ENCODE peak calls at places on chromosomes 5 and 9, in eight cellular contexts. One of them, this sample, is unnamed.

GRCh38 chr5:107154598-107154997 is 516.1 kb downstream of the EFNA5 start:
- DNase-seq in H4: no peak
- DNase-seq in foreskin fibroblast: no peak
- DNase-seq in T1000: no peak
- DNase-seq in GM04503: no peak
- DNase-seq in GM19239: no peak
- DNase-seq in posterior cingulate gyrus: peak
- DNase-seq in NCI-H1436: no peak
- DNase-seq in this sample: no peak

GRCh38 chr9:109401169-109401989 is 80.5 kb upstream of the EPB41L4B start:
- DNase-seq in foreskin fibroblast: no peak
- DNase-seq in GM04503: no peak
- DNase-seq in GM19239: peak
- DNase-seq in T1000: no peak
- DNase-seq in posterior cingulate gyrus: peak
- DNase-seq in H4: peak
- DNase-seq in NCI-H1436: peak
- DNase-seq in this sample: peak

GRCh38 chr5:16064135-16064893 is 115.3 kb downstream of the MARCHF11 start:
- DNase-seq in T1000: no peak
- DNase-seq in foreskin fibroblast: no peak
- DNase-seq in H4: no peak
- DNase-seq in GM19239: no peak
- DNase-seq in GM04503: no peak
- DNase-seq in NCI-H1436: no peak
- DNase-seq in posterior cingulate gyrus: no peak
- DNase-seq in this sample: no peak

GRCh38 chr9:88476491-88477271 is 58.3 kb upstream of the NXNL2 start:
- DNase-seq in GM19239: no peak
- DNase-seq in posterior cingulate gyrus: no peak
- DNase-seq in NCI-H1436: peak
- DNase-seq in H4: peak
- DNase-seq in T1000: peak
- DNase-seq in foreskin fibroblast: peak
- DNase-seq in GM04503: peak
- DNase-seq in this sample: no peak

GRCh38 chr5:143979044-143979690 is 167.2 kb downstream of the HMHB1 start:
- DNase-seq in GM19239: no peak
- DNase-seq in posterior cingulate gyrus: no peak
- DNase-seq in NCI-H1436: no peak
- DNase-seq in H4: no peak
- DNase-seq in GM04503: no peak
- DNase-seq in T1000: no peak
- DNase-seq in foreskin fibroblast: no peak
- DNase-seq in this sample: no peak

GRCh38 chr5:103589416-103590175 is 27.0 kb upstream of the NUDT12 start:
- DNase-seq in NCI-H1436: no peak
- DNase-seq in foreskin fibroblast: no peak
- DNase-seq in H4: no peak
- DNase-seq in T1000: no peak
- DNase-seq in posterior cingulate gyrus: no peak
- DNase-seq in GM19239: no peak
- DNase-seq in GM04503: no peak
- DNase-seq in this sample: no peak

GRCh38 chr9:37953775-37954437 is 50.0 kb upstream of the SLC25A51 start:
- DNase-seq in GM04503: peak
- DNase-seq in NCI-H1436: no peak
- DNase-seq in H4: peak
- DNase-seq in T1000: peak
- DNase-seq in foreskin fibroblast: peak
- DNase-seq in posterior cingulate gyrus: no peak
- DNase-seq in GM19239: peak
- DNase-seq in this sample: peak

GRCh38 chr9:34086889-34087288 is 38.2 kb upstream of the UBAP2 start:
- DNase-seq in GM04503: no peak
- DNase-seq in NCI-H1436: no peak
- DNase-seq in GM19239: no peak
- DNase-seq in T1000: no peak
- DNase-seq in posterior cingulate gyrus: no peak
- DNase-seq in H4: no peak
- DNase-seq in foreskin fibroblast: no peak
- DNase-seq in this sample: no peak

GRCh38 chr5:56705217-56705616 is 110.1 kb upstream of the MAP3K1 start:
- DNase-seq in GM04503: no peak
- DNase-seq in NCI-H1436: no peak
- DNase-seq in GM19239: no peak
- DNase-seq in foreskin fibroblast: no peak
- DNase-seq in H4: no peak
- DNase-seq in T1000: no peak
- DNase-seq in posterior cingulate gyrus: no peak
- DNase-seq in this sample: no peak

GRCh38 chr5:171600736-171601265 is 181.4 kb downstream of the FGF18 start:
- DNase-seq in GM04503: no peak
- DNase-seq in GM19239: no peak
- DNase-seq in H4: no peak
- DNase-seq in NCI-H1436: no peak
- DNase-seq in T1000: no peak
- DNase-seq in foreskin fibroblast: no peak
- DNase-seq in posterior cingulate gyrus: no peak
- DNase-seq in this sample: no peak

GRCh38 chr5:127979475-127979874 is 104.1 kb upstream of the SLC12A2 start:
- DNase-seq in posterior cingulate gyrus: no peak
- DNase-seq in T1000: no peak
- DNase-seq in H4: no peak
- DNase-seq in NCI-H1436: no peak
- DNase-seq in foreskin fibroblast: no peak
- DNase-seq in GM04503: no peak
- DNase-seq in GM19239: no peak
- DNase-seq in this sample: no peak

GRCh38 chr9:121282309-121283071 is 14.5 kb downstream of the GSN start:
- DNase-seq in H4: peak
- DNase-seq in T1000: no peak
- DNase-seq in posterior cingulate gyrus: peak
- DNase-seq in foreskin fibroblast: peak
- DNase-seq in GM19239: no peak
- DNase-seq in GM04503: no peak
- DNase-seq in NCI-H1436: no peak
- DNase-seq in this sample: peak

GRCh38 chr5:33462456-33462855 is 21.7 kb downstream of the TARS1 start:
- DNase-seq in posterior cingulate gyrus: no peak
- DNase-seq in GM19239: no peak
- DNase-seq in GM04503: no peak
- DNase-seq in foreskin fibroblast: no peak
- DNase-seq in T1000: no peak
- DNase-seq in NCI-H1436: no peak
- DNase-seq in H4: no peak
- DNase-seq in this sample: no peak

GRCh38 chr9:129610473-129611301 is 10.2 kb downstream of the C9orf50 start:
- DNase-seq in GM19239: peak
- DNase-seq in foreskin fibroblast: no peak
- DNase-seq in posterior cingulate gyrus: peak
- DNase-seq in T1000: peak
- DNase-seq in NCI-H1436: peak
- DNase-seq in H4: peak
- DNase-seq in GM04503: no peak
- DNase-seq in this sample: peak

GRCh38 chr5:35919191-35919590 is 19.2 kb downstream of the CAPSL start:
- DNase-seq in H4: no peak
- DNase-seq in posterior cingulate gyrus: no peak
- DNase-seq in GM19239: no peak
- DNase-seq in T1000: peak
- DNase-seq in foreskin fibroblast: peak
- DNase-seq in GM04503: peak
- DNase-seq in NCI-H1436: no peak
- DNase-seq in this sample: no peak

GRCh38 chr5:6633469-6634326 is 458 bp downstream of the SRD5A1 start:
- DNase-seq in foreskin fibroblast: peak
- DNase-seq in GM04503: no peak
- DNase-seq in posterior cingulate gyrus: no peak
- DNase-seq in H4: peak
- DNase-seq in T1000: peak
- DNase-seq in GM19239: peak
- DNase-seq in NCI-H1436: peak
- DNase-seq in this sample: peak

GRCh38 chr9:98774746-98775145 is 21.6 kb downstream of the ANKS6 start:
- DNase-seq in posterior cingulate gyrus: no peak
- DNase-seq in T1000: no peak
- DNase-seq in GM19239: no peak
- DNase-seq in foreskin fibroblast: no peak
- DNase-seq in NCI-H1436: no peak
- DNase-seq in GM04503: no peak
- DNase-seq in H4: no peak
- DNase-seq in this sample: no peak

GRCh38 chr5:149740866-149741459 is 10.9 kb downstream of the PPARGC1B start:
- DNase-seq in foreskin fibroblast: no peak
- DNase-seq in H4: no peak
- DNase-seq in GM04503: no peak
- DNase-seq in GM19239: no peak
- DNase-seq in NCI-H1436: no peak
- DNase-seq in posterior cingulate gyrus: peak
- DNase-seq in T1000: no peak
- DNase-seq in this sample: no peak

GRCh38 chr9:77841739-77842386 is 189.7 kb downstream of the GNAQ start:
- DNase-seq in GM04503: no peak
- DNase-seq in GM19239: no peak
- DNase-seq in posterior cingulate gyrus: no peak
- DNase-seq in NCI-H1436: no peak
- DNase-seq in T1000: no peak
- DNase-seq in foreskin fibroblast: no peak
- DNase-seq in H4: no peak
- DNase-seq in this sample: no peak

GRCh38 chr9:105216440-105217178 is 27.8 kb upstream of the SLC44A1 start:
- DNase-seq in H4: peak
- DNase-seq in T1000: no peak
- DNase-seq in posterior cingulate gyrus: peak
- DNase-seq in GM04503: no peak
- DNase-seq in GM19239: no peak
- DNase-seq in NCI-H1436: no peak
- DNase-seq in foreskin fibroblast: no peak
- DNase-seq in this sample: no peak

GRCh38 chr9:27471789-27472585 is 52.1 kb upstream of the IFNK start:
- DNase-seq in posterior cingulate gyrus: no peak
- DNase-seq in foreskin fibroblast: no peak
- DNase-seq in GM19239: no peak
- DNase-seq in NCI-H1436: no peak
- DNase-seq in T1000: no peak
- DNase-seq in H4: no peak
- DNase-seq in GM04503: peak
- DNase-seq in this sample: no peak

GRCh38 chr9:7935666-7936065 is 136.1 kb upstream of the DMAC1 start:
- DNase-seq in GM19239: no peak
- DNase-seq in T1000: no peak
- DNase-seq in posterior cingulate gyrus: no peak
- DNase-seq in H4: no peak
- DNase-seq in NCI-H1436: no peak
- DNase-seq in foreskin fibroblast: no peak
- DNase-seq in GM04503: no peak
- DNase-seq in this sample: no peak

GRCh38 chr5:74094096-74094778 is 468.2 kb downstream of the ARHGEF28 start:
- DNase-seq in GM19239: no peak
- DNase-seq in foreskin fibroblast: no peak
- DNase-seq in H4: no peak
- DNase-seq in NCI-H1436: no peak
- DNase-seq in posterior cingulate gyrus: no peak
- DNase-seq in T1000: no peak
- DNase-seq in GM04503: no peak
- DNase-seq in this sample: no peak

GRCh38 chr5:9630251-9630650 is at the start of gene TAS2R1:
- DNase-seq in NCI-H1436: no peak
- DNase-seq in GM04503: no peak
- DNase-seq in posterior cingulate gyrus: no peak
- DNase-seq in GM19239: no peak
- DNase-seq in T1000: no peak
- DNase-seq in H4: no peak
- DNase-seq in foreskin fibroblast: no peak
- DNase-seq in this sample: no peak

GRCh38 chr9:126347911-126348760 is 21.5 kb downstream of the MVB12B start:
- DNase-seq in T1000: no peak
- DNase-seq in NCI-H1436: no peak
- DNase-seq in H4: peak
- DNase-seq in posterior cingulate gyrus: no peak
- DNase-seq in GM19239: no peak
- DNase-seq in GM04503: no peak
- DNase-seq in foreskin fibroblast: no peak
- DNase-seq in this sample: no peak

GRCh38 chr5:61450170-61450815 is 118.2 kb downstream of the ZSWIM6 start:
- DNase-seq in posterior cingulate gyrus: no peak
- DNase-seq in foreskin fibroblast: peak
- DNase-seq in T1000: peak
- DNase-seq in GM04503: peak
- DNase-seq in NCI-H1436: no peak
- DNase-seq in GM19239: no peak
- DNase-seq in H4: peak
- DNase-seq in this sample: no peak

GRCh38 chr9:34253460-34253837 is 74.6 kb downstream of the UBAP1 start:
- DNase-seq in NCI-H1436: no peak
- DNase-seq in foreskin fibroblast: peak
- DNase-seq in T1000: no peak
- DNase-seq in GM04503: no peak
- DNase-seq in H4: no peak
- DNase-seq in GM19239: no peak
- DNase-seq in posterior cingulate gyrus: no peak
- DNase-seq in this sample: no peak

GRCh38 chr5:139222346-139222745 is 24.2 kb upstream of the SIL1 start:
- DNase-seq in foreskin fibroblast: no peak
- DNase-seq in T1000: no peak
- DNase-seq in posterior cingulate gyrus: no peak
- DNase-seq in H4: no peak
- DNase-seq in NCI-H1436: no peak
- DNase-seq in GM19239: no peak
- DNase-seq in GM04503: no peak
- DNase-seq in this sample: no peak

GRCh38 chr9:16057541-16057940 is 504.7 kb downstream of the CCDC171 start:
- DNase-seq in GM19239: no peak
- DNase-seq in H4: no peak
- DNase-seq in T1000: no peak
- DNase-seq in posterior cingulate gyrus: no peak
- DNase-seq in NCI-H1436: no peak
- DNase-seq in GM04503: no peak
- DNase-seq in foreskin fibroblast: no peak
- DNase-seq in this sample: no peak

GRCh38 chr5:102130890-102131289 is 165.2 kb downstream of the SLCO4C1 start:
- DNase-seq in H4: no peak
- DNase-seq in GM04503: no peak
- DNase-seq in foreskin fibroblast: no peak
- DNase-seq in T1000: no peak
- DNase-seq in posterior cingulate gyrus: no peak
- DNase-seq in GM19239: no peak
- DNase-seq in NCI-H1436: no peak
- DNase-seq in this sample: no peak

This sample was measured in stimulated activated naive B cell treated with anti-CD40 and anti-IgM and Interleukin-4, amounts not matched to agents 10 μg/mL and 1 μg/mL and 100 μg/mL, for 72 hours.